ENCODE peak calls at places on chromosome 7, in nine cellular contexts. Q, P, O, Y, V, G, U, R and I are unnamed samples.

GRCh38 chr7:130352335-130353074 is 7.9 kb downstream of the CPA5 start:
- DNase-seq in Q (peak), P (peak), O (no peak), Y (no peak), V (no peak), G (peak), U (no peak), R (peak), I (no peak)

GRCh38 chr7:23445326-23445725 is 25.0 kb downstream of the IGF2BP3 start:
- DNase-seq in Q (no peak), P (no peak), O (no peak), Y (no peak), V (no peak), G (no peak), U (no peak), R (no peak), I (no peak)

GRCh38 chr7:121475806-121476205 is 79.7 kb upstream of the FAM3C start:
- DNase-seq in Q (peak), P (no peak), O (no peak), Y (no peak), V (no peak), G (peak), U (no peak), R (no peak), I (no peak)

GRCh38 chr7:15686209-15686956 is at the start of gene MEOX2:
- DNase-seq in Q (peak), P (peak), O (peak), Y (no peak), V (peak), G (peak), U (no peak), R (peak), I (no peak)

GRCh38 chr7:63092951-63093350 is 905.7 kb upstream of the ZNF722 start:
- DNase-seq in Q (no peak), P (no peak), O (no peak), Y (no peak), V (no peak), G (no peak), U (no peak), R (no peak), I (no peak)

GRCh38 chr7:36658603-36659516 is 65.4 kb downstream of the AOAH start:
- DNase-seq in Q (peak), P (peak), O (no peak), Y (no peak), V (peak), G (peak), U (no peak), R (no peak), I (no peak)

GRCh38 chr7:27636326-27637006 is 26.2 kb downstream of the HIBADH start:
- DNase-seq in Q (peak), P (peak), O (no peak), Y (no peak), V (peak), G (peak), U (no peak), R (no peak), I (no peak)

GRCh38 chr7:105996860-105997737 is 34.0 kb downstream of the CDHR3 start:
- DNase-seq in Q (no peak), P (no peak), O (peak), Y (no peak), V (peak), G (no peak), U (no peak), R (no peak), I (no peak)

GRCh38 chr7:148804343-148805234 is 79.5 kb downstream of the EZH2 start:
- DNase-seq in Q (no peak), P (no peak), O (no peak), Y (no peak), V (no peak), G (no peak), U (no peak), R (no peak), I (no peak)

GRCh38 chr7:30349170-30349569 is 64.8 kb downstream of the ZNRF2 start:
- DNase-seq in Q (no peak), P (no peak), O (no peak), Y (no peak), V (peak), G (no peak), U (no peak), R (no peak), I (no peak)

GRCh38 chr7:142438235-142438922 is 180.5 kb upstream of the PRSS58 start:
- DNase-seq in Q (peak), P (peak), O (no peak), Y (no peak), V (peak), G (peak), U (no peak), R (no peak), I (peak)

GRCh38 chr7:18524248-18524647 is 28.7 kb downstream of the HDAC9 start:
- DNase-seq in Q (no peak), P (no peak), O (no peak), Y (no peak), V (no peak), G (no peak), U (no peak), R (no peak), I (no peak)

GRCh38 chr7:29375641-29376562 is 181.3 kb downstream of the CHN2 start:
- DNase-seq in Q (peak), P (no peak), O (no peak), Y (no peak), V (peak), G (no peak), U (no peak), R (no peak), I (no peak)

GRCh38 chr7:120402368-120402767 is 129.4 kb downstream of the KCND2 start:
- DNase-seq in Q (peak), P (peak), O (no peak), Y (no peak), V (no peak), G (peak), U (no peak), R (no peak), I (no peak)

GRCh38 chr7:28988091-28988490 is 30.0 kb upstream of the TRIL start:
- DNase-seq in Q (no peak), P (no peak), O (no peak), Y (no peak), V (no peak), G (peak), U (no peak), R (no peak), I (no peak)

GRCh38 chr7:138097064-138097741 is 20.9 kb downstream of the AKR1D1 start:
- DNase-seq in Q (peak), P (peak), O (no peak), Y (no peak), V (peak), G (no peak), U (no peak), R (no peak), I (peak)

DNA sequence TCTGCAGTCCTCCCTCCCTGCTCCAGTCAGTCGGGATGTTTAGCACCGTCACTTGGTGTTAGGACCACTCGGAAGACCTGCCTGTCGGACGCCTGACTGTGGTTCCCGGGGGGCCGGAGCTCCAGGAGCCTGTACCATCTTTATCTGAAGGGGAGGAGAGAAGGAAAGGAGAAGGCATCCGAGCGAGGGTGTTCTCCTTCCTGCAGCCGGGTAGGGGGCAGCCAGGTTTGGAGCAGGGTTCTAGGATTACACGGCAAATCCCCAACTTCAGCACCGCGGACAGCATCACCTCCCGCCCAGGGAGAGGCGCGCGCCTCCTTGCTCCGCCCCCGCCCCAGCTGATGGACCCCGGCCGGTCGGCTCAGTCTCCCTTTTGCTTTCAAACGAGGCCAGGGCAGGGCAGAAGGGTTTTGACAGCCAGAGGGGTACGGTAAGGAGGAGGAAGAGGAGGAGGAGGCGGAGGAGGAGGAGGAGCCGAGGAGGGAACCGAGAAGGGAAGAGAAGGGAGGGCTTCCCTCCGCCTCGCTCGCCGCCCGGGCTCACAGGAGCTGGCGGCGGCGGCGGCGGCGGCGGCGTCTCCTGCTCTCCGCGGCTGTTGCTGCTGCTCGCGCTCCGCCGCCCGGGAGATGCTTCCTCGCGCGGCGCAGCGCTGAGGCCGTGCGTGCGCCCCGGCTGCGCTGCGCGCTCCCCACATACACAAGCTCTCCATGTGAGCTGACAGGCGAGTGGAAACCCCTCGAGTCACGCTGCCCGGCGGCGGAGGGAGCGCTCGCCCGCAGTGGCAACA is 743 bp upstream of the CNTNAP2 start:
- DNase-seq in Q (peak), P (peak), O (peak), Y (no peak), V (peak), G (peak), U (no peak), R (no peak), I (no peak)
- H3K4me3 ChIP-seq in Q (peak), P (peak), O (peak), Y (no peak), V (peak), G (no peak), U (peak), R (peak), I (no peak)

GRCh38 chr7:91264083-91264923 is at the start of gene FZD1:
- DNase-seq in Q (peak), P (peak), O (peak), Y (peak), V (peak), G (peak), U (peak), R (peak), I (peak)
- TF ChIP-seq CTCF in Q (no peak), P (no peak), O (no peak), Y (peak), V (no peak), G (peak), U (peak), R (no peak), I (no peak)

DNA sequence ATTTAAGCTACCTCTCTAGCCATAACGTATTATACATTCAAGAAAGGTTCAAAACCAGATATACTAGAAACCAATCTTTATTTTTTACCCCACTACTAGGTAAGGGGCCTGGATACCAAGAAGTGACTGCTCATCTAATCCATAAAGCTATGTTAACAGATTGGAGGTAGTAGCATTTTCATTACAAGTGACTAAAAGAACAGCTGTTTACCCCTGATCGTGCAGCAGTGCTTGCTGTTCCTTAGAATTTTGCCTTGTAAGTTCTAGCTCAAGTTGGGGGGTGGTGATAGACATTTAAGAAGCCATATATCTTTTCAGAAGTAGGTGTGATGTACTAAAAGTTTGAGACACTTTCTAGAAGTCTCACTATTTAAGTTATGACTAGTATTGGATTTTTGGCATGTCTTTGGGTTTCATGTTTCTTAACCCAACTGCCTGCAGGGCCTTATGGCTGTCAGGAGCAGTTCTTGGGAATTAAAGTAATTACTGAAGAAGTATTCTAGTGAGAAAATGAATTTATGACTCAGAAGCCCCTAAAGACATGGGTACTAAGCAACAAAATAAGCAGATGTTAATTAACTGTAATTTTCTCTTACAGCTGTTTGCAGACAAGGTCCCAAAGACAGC is 2.3 kb downstream of the PPIA start:
- DNase-seq in Q (peak), P (no peak), O (no peak), Y (no peak), V (no peak), G (no peak), U (no peak), R (no peak), I (no peak)
- H3K4me3 ChIP-seq in Q (peak), P (peak), O (peak), Y (no peak), V (peak), G (peak), U (peak), R (peak), I (peak)

GRCh38 chr7:50205011-50205410 is 99.5 kb upstream of the IKZF1 start:
- DNase-seq in Q (no peak), P (no peak), O (no peak), Y (no peak), V (no peak), G (no peak), U (no peak), R (no peak), I (no peak)
- TF ChIP-seq CTCF in Q (no peak), P (no peak), O (no peak), Y (no peak), V (no peak), G (no peak), U (no peak), R (no peak), I (no peak)